ENCODE peak calls at places on chromosomes 5 and 9, in ten cellular contexts. One of them, this sample, is unnamed.
A peak's percentile ranks its signal among the peaks of the same experiment; 100 is the strongest.

GRCh38 chr9:85258823-85259370 is 482.9 kb downstream of the AGTPBP1 start:
- DNase-seq in gastrocnemius medialis: peak; percentile 23
- DNase-seq in spleen: no peak
- DNase-seq in fibroblast of lung: peak; percentile 76
- DNase-seq in A549: peak; percentile 74
- DNase-seq in mucosa of descending colon: no peak
- DNase-seq in lung: no peak
- DNase-seq in ovary: no peak
- DNase-seq in GM06990: peak; percentile 17
- DNase-seq in heart right ventricle: peak; percentile 24
- DNase-seq in this sample: peak; percentile 74

GRCh38 chr9:127523312-127523851 is 72.1 kb downstream of the LRSAM1 start:
- DNase-seq in A549: peak; percentile 75
- DNase-seq in lung: no peak
- DNase-seq in spleen: no peak
- DNase-seq in ovary: no peak
- DNase-seq in GM06990: no peak
- DNase-seq in mucosa of descending colon: no peak
- DNase-seq in gastrocnemius medialis: no peak
- DNase-seq in heart right ventricle: no peak
- DNase-seq in fibroblast of lung: peak; percentile 40
- DNase-seq in this sample: peak; percentile 56

GRCh38 chr9:129751841-129752801 is 721 bp downstream of the PTGES start:
- DNase-seq in mucosa of descending colon: no peak
- DNase-seq in GM06990: no peak
- DNase-seq in A549: no peak
- DNase-seq in heart right ventricle: no peak
- DNase-seq in lung: peak; percentile 40
- DNase-seq in spleen: no peak
- DNase-seq in ovary: no peak
- DNase-seq in fibroblast of lung: no peak
- DNase-seq in gastrocnemius medialis: no peak
- DNase-seq in this sample: no peak

GRCh38 chr5:158874343-158874742 is 225.4 kb downstream of the EBF1 start:
- DNase-seq in lung: no peak
- DNase-seq in A549: no peak
- DNase-seq in spleen: no peak
- DNase-seq in GM06990: peak; percentile 50
- DNase-seq in fibroblast of lung: no peak
- DNase-seq in heart right ventricle: no peak
- DNase-seq in mucosa of descending colon: no peak
- DNase-seq in ovary: no peak
- DNase-seq in gastrocnemius medialis: no peak
- DNase-seq in this sample: no peak

GRCh38 chr5:61641748-61642565 is 309.9 kb downstream of the ZSWIM6 start:
- DNase-seq in A549: peak; percentile 42
- DNase-seq in fibroblast of lung: no peak
- DNase-seq in GM06990: no peak
- DNase-seq in gastrocnemius medialis: no peak
- DNase-seq in lung: no peak
- DNase-seq in ovary: no peak
- DNase-seq in heart right ventricle: no peak
- DNase-seq in spleen: no peak
- DNase-seq in mucosa of descending colon: no peak
- DNase-seq in this sample: no peak

GRCh38 chr9:130927995-130928900 is 10.8 kb downstream of the FIBCD1 start:
- DNase-seq in mucosa of descending colon: no peak
- DNase-seq in lung: no peak
- DNase-seq in spleen: no peak
- DNase-seq in ovary: no peak
- DNase-seq in fibroblast of lung: peak; percentile 82
- DNase-seq in gastrocnemius medialis: no peak
- DNase-seq in GM06990: peak; percentile 67
- DNase-seq in heart right ventricle: peak; percentile 70
- DNase-seq in A549: peak; percentile 81
- DNase-seq in this sample: peak; percentile 18

GRCh38 chr5:81164936-81165335 is 68.2 kb upstream of the CKMT2 start:
- DNase-seq in ovary: no peak
- DNase-seq in GM06990: no peak
- DNase-seq in mucosa of descending colon: no peak
- DNase-seq in A549: no peak
- DNase-seq in lung: no peak
- DNase-seq in gastrocnemius medialis: no peak
- DNase-seq in fibroblast of lung: peak; percentile 94
- DNase-seq in spleen: no peak
- DNase-seq in heart right ventricle: no peak
- DNase-seq in this sample: peak; percentile 11

GRCh38 chr5:84535281-84535680 is 150.6 kb upstream of the EDIL3 start:
- DNase-seq in fibroblast of lung: peak; percentile 21
- DNase-seq in mucosa of descending colon: no peak
- DNase-seq in spleen: no peak
- DNase-seq in ovary: no peak
- DNase-seq in GM06990: no peak
- DNase-seq in gastrocnemius medialis: no peak
- DNase-seq in lung: no peak
- DNase-seq in A549: no peak
- DNase-seq in heart right ventricle: no peak
- DNase-seq in this sample: no peak

GRCh38 chr9:95819636-95820035 is 55.9 kb upstream of the ERCC6L2 start:
- DNase-seq in mucosa of descending colon: no peak
- DNase-seq in fibroblast of lung: no peak
- DNase-seq in spleen: no peak
- DNase-seq in lung: no peak
- DNase-seq in heart right ventricle: no peak
- DNase-seq in GM06990: no peak
- DNase-seq in ovary: no peak
- DNase-seq in gastrocnemius medialis: no peak
- DNase-seq in A549: no peak
- DNase-seq in this sample: no peak

GRCh38 chr5:124744170-124744911 is 2.1 kb downstream of the ZNF608 start:
- DNase-seq in spleen: peak; percentile 83
- DNase-seq in fibroblast of lung: peak; percentile 39
- DNase-seq in heart right ventricle: peak; percentile 59
- DNase-seq in A549: no peak
- DNase-seq in lung: peak; percentile 59
- DNase-seq in ovary: peak; percentile 48
- DNase-seq in gastrocnemius medialis: peak; percentile 64
- DNase-seq in GM06990: peak; percentile 22
- DNase-seq in mucosa of descending colon: peak; percentile 76
- DNase-seq in this sample: no peak

GRCh38 chr5:136185974-136186373 is 7.0 kb downstream of the SMIM32 start:
- DNase-seq in ovary: no peak
- DNase-seq in gastrocnemius medialis: no peak
- DNase-seq in mucosa of descending colon: no peak
- DNase-seq in spleen: no peak
- DNase-seq in heart right ventricle: no peak
- DNase-seq in lung: no peak
- DNase-seq in A549: no peak
- DNase-seq in GM06990: no peak
- DNase-seq in fibroblast of lung: no peak
- DNase-seq in this sample: no peak

GRCh38 chr5:147216552-147217154 is 18.2 kb upstream of the STK32A start:
- DNase-seq in heart right ventricle: no peak
- DNase-seq in gastrocnemius medialis: no peak
- DNase-seq in ovary: no peak
- DNase-seq in mucosa of descending colon: no peak
- DNase-seq in fibroblast of lung: peak; percentile 30
- DNase-seq in spleen: no peak
- DNase-seq in lung: no peak
- DNase-seq in GM06990: no peak
- DNase-seq in A549: no peak
- DNase-seq in this sample: no peak

GRCh38 chr5:10736354-10736753 is 24.7 kb downstream of the DAP start:
- DNase-seq in mucosa of descending colon: no peak
- DNase-seq in lung: no peak
- DNase-seq in A549: no peak
- DNase-seq in gastrocnemius medialis: no peak
- DNase-seq in fibroblast of lung: no peak
- DNase-seq in heart right ventricle: no peak
- DNase-seq in GM06990: no peak
- DNase-seq in spleen: peak; percentile 82
- DNase-seq in ovary: no peak
- DNase-seq in this sample: no peak

GRCh38 chr9:93290495-93291434 is 106.8 kb downstream of the WNK2 start:
- DNase-seq in mucosa of descending colon: no peak
- DNase-seq in GM06990: no peak
- DNase-seq in lung: peak; percentile 18
- DNase-seq in ovary: no peak
- DNase-seq in fibroblast of lung: no peak
- DNase-seq in heart right ventricle: no peak
- DNase-seq in A549: no peak
- DNase-seq in spleen: peak; percentile 69
- DNase-seq in gastrocnemius medialis: no peak
- DNase-seq in this sample: no peak
- TF ChIP-seq CTCF in mucosa of descending colon: no peak
- TF ChIP-seq CTCF in GM06990: no peak
- TF ChIP-seq CTCF in lung: no peak
- TF ChIP-seq CTCF in ovary: no peak
- TF ChIP-seq CTCF in fibroblast of lung: no peak
- TF ChIP-seq CTCF in heart right ventricle: no peak
- TF ChIP-seq CTCF in A549: no peak
- TF ChIP-seq CTCF in spleen: no peak
- TF ChIP-seq CTCF in gastrocnemius medialis: no peak
- TF ChIP-seq CTCF in this sample: no peak

GRCh38 chr5:170633235-170634041 is 129.6 kb downstream of the KCNIP1 start:
- DNase-seq in GM06990: no peak
- DNase-seq in spleen: peak; percentile 50
- DNase-seq in mucosa of descending colon: no peak
- DNase-seq in heart right ventricle: peak; percentile 39
- DNase-seq in ovary: peak; percentile 79
- DNase-seq in lung: peak; percentile 59
- DNase-seq in A549: peak; percentile 69
- DNase-seq in gastrocnemius medialis: peak; percentile 36
- DNase-seq in fibroblast of lung: peak; percentile 84
- DNase-seq in this sample: peak; percentile 71
- TF ChIP-seq CTCF in GM06990: no peak
- TF ChIP-seq CTCF in spleen: no peak
- TF ChIP-seq CTCF in mucosa of descending colon: no peak
- TF ChIP-seq CTCF in heart right ventricle: peak; percentile 4
- TF ChIP-seq CTCF in ovary: no peak
- TF ChIP-seq CTCF in lung: no peak
- TF ChIP-seq CTCF in A549: no peak
- TF ChIP-seq CTCF in gastrocnemius medialis: peak; percentile 0
- TF ChIP-seq CTCF in fibroblast of lung: no peak
- TF ChIP-seq CTCF in this sample: no peak

GRCh38 chr9:77291714-77292113 is 114.4 kb downstream of the VPS13A start:
- DNase-seq in spleen: no peak
- DNase-seq in A549: peak; percentile 42
- DNase-seq in GM06990: no peak
- DNase-seq in fibroblast of lung: peak; percentile 16
- DNase-seq in ovary: no peak
- DNase-seq in gastrocnemius medialis: no peak
- DNase-seq in heart right ventricle: no peak
- DNase-seq in mucosa of descending colon: no peak
- DNase-seq in lung: no peak
- DNase-seq in this sample: peak; percentile 49
- TF ChIP-seq CTCF in spleen: no peak
- TF ChIP-seq CTCF in A549: peak; percentile 42
- TF ChIP-seq CTCF in GM06990: no peak
- TF ChIP-seq CTCF in fibroblast of lung: peak; percentile 70
- TF ChIP-seq CTCF in ovary: no peak
- TF ChIP-seq CTCF in gastrocnemius medialis: no peak
- TF ChIP-seq CTCF in heart right ventricle: no peak
- TF ChIP-seq CTCF in mucosa of descending colon: no peak
- TF ChIP-seq CTCF in lung: no peak
- TF ChIP-seq CTCF in this sample: peak; percentile 75

GRCh38 chr5:170223349-170223748 is 9.4 kb upstream of the C5orf58 start:
- DNase-seq in GM06990: no peak
- DNase-seq in mucosa of descending colon: no peak
- DNase-seq in heart right ventricle: no peak
- DNase-seq in A549: no peak
- DNase-seq in spleen: no peak
- DNase-seq in ovary: no peak
- DNase-seq in gastrocnemius medialis: no peak
- DNase-seq in lung: no peak
- DNase-seq in fibroblast of lung: peak; percentile 32
- DNase-seq in this sample: no peak

GRCh38 chr5:170223906-170224305 is 8.9 kb upstream of the C5orf58 start:
- DNase-seq in mucosa of descending colon: no peak
- DNase-seq in gastrocnemius medialis: no peak
- DNase-seq in fibroblast of lung: no peak
- DNase-seq in spleen: no peak
- DNase-seq in GM06990: no peak
- DNase-seq in ovary: no peak
- DNase-seq in heart right ventricle: no peak
- DNase-seq in A549: no peak
- DNase-seq in lung: no peak
- DNase-seq in this sample: no peak

GRCh38 chr5:170226661-170227060 is 6.1 kb upstream of the C5orf58 start:
- DNase-seq in fibroblast of lung: no peak
- DNase-seq in ovary: peak; percentile 32
- DNase-seq in heart right ventricle: no peak
- DNase-seq in gastrocnemius medialis: no peak
- DNase-seq in GM06990: no peak
- DNase-seq in spleen: no peak
- DNase-seq in A549: no peak
- DNase-seq in mucosa of descending colon: no peak
- DNase-seq in lung: no peak
- DNase-seq in this sample: no peak

GRCh38 chr5:170225326-170226137 is 7.3 kb upstream of the C5orf58 start:
- DNase-seq in GM06990: no peak
- DNase-seq in fibroblast of lung: peak; percentile 41
- DNase-seq in heart right ventricle: peak; percentile 58
- DNase-seq in lung: peak; percentile 62
- DNase-seq in spleen: peak; percentile 81
- DNase-seq in A549: peak; percentile 66
- DNase-seq in mucosa of descending colon: no peak
- DNase-seq in ovary: peak; percentile 85
- DNase-seq in gastrocnemius medialis: peak; percentile 59
- DNase-seq in this sample: peak; percentile 65

GRCh38 chr5:170226138-170226435 is 6.7 kb upstream of the C5orf58 start:
- DNase-seq in spleen: no peak
- DNase-seq in lung: no peak
- DNase-seq in ovary: no peak
- DNase-seq in A549: no peak
- DNase-seq in fibroblast of lung: no peak
- DNase-seq in gastrocnemius medialis: no peak
- DNase-seq in heart right ventricle: no peak
- DNase-seq in GM06990: no peak
- DNase-seq in mucosa of descending colon: no peak
- DNase-seq in this sample: no peak
- TF ChIP-seq CTCF in spleen: no peak
- TF ChIP-seq CTCF in lung: no peak
- TF ChIP-seq CTCF in ovary: no peak
- TF ChIP-seq CTCF in A549: no peak
- TF ChIP-seq CTCF in fibroblast of lung: no peak
- TF ChIP-seq CTCF in gastrocnemius medialis: no peak
- TF ChIP-seq CTCF in heart right ventricle: no peak
- TF ChIP-seq CTCF in GM06990: no peak
- TF ChIP-seq CTCF in mucosa of descending colon: no peak
- TF ChIP-seq CTCF in this sample: no peak

GRCh38 chr5:41968153-41968723 is 43.2 kb downstream of the FBXO4 start:
- DNase-seq in gastrocnemius medialis: no peak
- DNase-seq in A549: no peak
- DNase-seq in GM06990: no peak
- DNase-seq in lung: no peak
- DNase-seq in fibroblast of lung: no peak
- DNase-seq in heart right ventricle: no peak
- DNase-seq in ovary: no peak
- DNase-seq in spleen: no peak
- DNase-seq in mucosa of descending colon: no peak
- DNase-seq in this sample: no peak
- TF ChIP-seq CTCF in gastrocnemius medialis: no peak
- TF ChIP-seq CTCF in A549: no peak
- TF ChIP-seq CTCF in GM06990: no peak
- TF ChIP-seq CTCF in lung: no peak
- TF ChIP-seq CTCF in fibroblast of lung: no peak
- TF ChIP-seq CTCF in heart right ventricle: no peak
- TF ChIP-seq CTCF in ovary: no peak
- TF ChIP-seq CTCF in spleen: no peak
- TF ChIP-seq CTCF in mucosa of descending colon: no peak
- TF ChIP-seq CTCF in this sample: peak; percentile 44

This sample was measured in brain microvascular endothelial cell.